ENCODE peak calls at places on chromosomes 12 and 14, in nine cellular contexts. F is H4; Q is activated naive CD4-positive, alpha-beta T cell treated with anti-CD3 and anti-CD28 coated beads for 36 hours; H is ELR; O is activated CD8-positive, alpha-beta memory T cell treated with anti-CD3 and anti-CD28 coated beads for 48 hours; M is amniotic epithelial cell; Y is RPMI7951; U is NCI-H446; G is MV-4-11. B is an unnamed sample.

GRCh38 chr14:53237488-53237887 is 84.4 kb upstream of the DDHD1 start:
- DNase-seq in F (no peak), Q (no peak), H (no peak), O (no peak), M (no peak), Y (no peak), U (no peak), G (no peak), B (no peak)

GRCh38 chr12:80598004-80598606 is 109.3 kb upstream of the MYF6 start:
- DNase-seq in F (peak; percentile 42), Q (no peak), H (peak; percentile 96), O (no peak), M (peak; percentile 59), Y (peak; percentile 74), U (no peak), G (no peak), B (peak; percentile 20)

GRCh38 chr12:28349196-28349595 is 158.9 kb downstream of the CCDC91 start:
- DNase-seq in F (no peak), Q (no peak), H (no peak), O (no peak), M (no peak), Y (no peak), U (no peak), G (no peak), B (no peak)

GRCh38 chr14:51929156-51929555 is 60.2 kb upstream of the RTRAF start:
- DNase-seq in F (no peak), Q (no peak), H (peak; percentile 23), O (no peak), M (peak; percentile 87), Y (peak; percentile 56), U (no peak), G (no peak), B (no peak)

GRCh38 chr12:130280226-130280625 is 57.5 kb upstream of the PIWIL1 start:
- DNase-seq in F (no peak), Q (peak; percentile 49), H (no peak), O (no peak), M (no peak), Y (peak; percentile 11), U (no peak), G (no peak), B (no peak)

GRCh38 chr12:69929125-69929524 is 104.1 kb downstream of the MYRFL start:
- DNase-seq in F (no peak), Q (no peak), H (no peak), O (no peak), M (peak; percentile 20), Y (no peak), U (no peak), G (no peak), B (no peak)

GRCh38 chr12:28938581-28939301 is 210.3 kb upstream of the FAR2 start:
- DNase-seq in F (no peak), Q (no peak), H (no peak), O (no peak), M (no peak), Y (no peak), U (no peak), G (no peak), B (no peak)

GRCh38 chr14:94542811-94543449 is 18.3 kb upstream of the SERPINA4 start:
- DNase-seq in F (no peak), Q (no peak), H (no peak), O (no peak), M (no peak), Y (no peak), U (no peak), G (no peak), B (no peak)

GRCh38 chr12:49335118-49335954 is 1.7 kb downstream of the C1QL4 start:
- DNase-seq in F (no peak), Q (no peak), H (no peak), O (no peak), M (no peak), Y (no peak), U (no peak), G (no peak), B (no peak)

GRCh38 chr12:80226576-80226975 is 127.2 kb downstream of the OTOGL start:
- DNase-seq in F (peak; percentile 30), Q (no peak), H (peak; percentile 75), O (no peak), M (peak; percentile 59), Y (peak; percentile 10), U (no peak), G (peak; percentile 82), B (no peak)

GRCh38 chr14:86712176-86712575 is 1182.2 kb downstream of the FLRT2 start:
- DNase-seq in F (no peak), Q (no peak), H (no peak), O (no peak), M (peak; percentile 23), Y (no peak), U (no peak), G (peak; percentile 85), B (peak; percentile 10)

GRCh38 chr14:91331761-91332447 is 85.7 kb downstream of the CCDC88C start:
- DNase-seq in F (no peak), Q (no peak), H (no peak), O (no peak), M (no peak), Y (no peak), U (no peak), G (no peak), B (no peak)

GRCh38 chr12:104669057-104669770 is 212.5 kb downstream of the CHST11 start:
- DNase-seq in F (peak; percentile 51), Q (no peak), H (no peak), O (no peak), M (peak; percentile 51), Y (peak; percentile 60), U (peak; percentile 19), G (no peak), B (no peak)

GRCh38 chr12:21989819-21990412 is 48.7 kb upstream of the ABCC9 start:
- DNase-seq in F (no peak), Q (no peak), H (peak; percentile 67), O (no peak), M (peak; percentile 28), Y (peak; percentile 1), U (peak; percentile 39), G (no peak), B (peak; percentile 1)

GRCh38 chr12:12327802-12328201 is 22.2 kb downstream of the MANSC1 start:
- DNase-seq in F (peak; percentile 77), Q (peak; percentile 27), H (peak; percentile 83), O (no peak), M (peak; percentile 64), Y (peak; percentile 59), U (peak; percentile 40), G (peak; percentile 56), B (peak; percentile 65)

GRCh38 chr14:30214456-30215090 is 286.9 kb upstream of the PRKD1 start:
- DNase-seq in F (peak; percentile 57), Q (peak; percentile 6), H (peak; percentile 78), O (no peak), M (peak; percentile 82), Y (peak; percentile 50), U (peak; percentile 90), G (peak; percentile 31), B (peak; percentile 75)

GRCh38 chr12:52452101-52452500 is at the start of gene KRT6B:
- DNase-seq in F (no peak), Q (no peak), H (no peak), O (no peak), M (no peak), Y (no peak), U (no peak), G (no peak), B (no peak)

GRCh38 chr14:29197557-29197956 is 431.0 kb downstream of the FOXG1 start:
- DNase-seq in F (no peak), Q (no peak), H (no peak), O (no peak), M (no peak), Y (no peak), U (no peak), G (no peak), B (no peak)